ENCODE peak calls at places on chromosomes 13 and 19, in four cellular contexts. I is heart left ventricle, W is fibroblast of lung, O is colonic mucosa. C is an unnamed sample. For H3K36me3, the result is how much of the 10 kb centered on the place peaks cover.

GRCh38 chr19:13764821-13765394 is 586 bp downstream of the MRI1 start:
- DNase-seq in I (no peak), O (no peak), W (no peak), C (no peak)

GRCh38 chr13:76331948-76332712 is 554.1 kb downstream of the KCTD12 start:
- DNase-seq in I (no peak), W (peak), O (no peak), C (peak)

GRCh38 chr19:49106648-49107135 is 7.5 kb upstream of the LIN7B start:
- DNase-seq in W (peak), I (no peak), O (peak), C (peak)

GRCh38 chr13:37360556-37360955 is 238.0 kb downstream of the POSTN start:
- DNase-seq in W (peak), I (no peak), O (no peak), C (no peak)

GRCh38 chr13:96181886-96182285 is 92.0 kb downstream of the HS6ST3 start:
- DNase-seq in I (no peak), O (no peak), W (no peak), C (no peak)

GRCh38 chr19:20664917-20665781 is 3.8 kb upstream of the ZNF626 start:
- DNase-seq in I (peak), O (peak), W (peak), C (no peak)

GRCh38 chr19:7862413-7862951 is 11.7 kb downstream of the PRR36 start:
- DNase-seq in I (peak), O (peak), W (peak), C (peak)

GRCh38 chr13:109381546-109382180 is 404.7 kb downstream of the IRS2 start:
- DNase-seq in O (no peak), W (peak), I (no peak), C (peak)

GRCh38 chr19:53182202-53182601 is 11.0 kb downstream of the ZNF665 start:
- DNase-seq in O (no peak), W (peak), I (no peak), C (peak)

GRCh38 chr19:294819-295686 is 3.9 kb upstream of the PLPP2 start:
- DNase-seq in O (peak), W (no peak), I (no peak), C (peak)

GRCh38 chr19:14443632-14444216 is 10.6 kb downstream of the PKN1 start:
- DNase-seq in O (no peak), I (no peak), W (no peak), C (no peak)

GRCh38 chr13:79543883-79544282 is 62.9 kb downstream of the NDFIP2 start:
- DNase-seq in I (no peak), O (no peak), W (no peak), C (no peak)

GRCh38 chr13:49307365-49307764 is 59.6 kb downstream of the CDADC1 start:
- DNase-seq in O (no peak), W (no peak), I (peak), C (no peak)

GRCh38 chr13:38661276-38661675 is 25.6 kb upstream of the FREM2 start:
- DNase-seq in O (no peak), W (peak), I (no peak), C (no peak)

GRCh38 chr19:5172859-5173577 is 167.6 kb downstream of the PTPRS start:
- DNase-seq in I (peak), W (peak), O (no peak), C (peak)

GRCh38 chr13:74270018-74270417 is 135.8 kb upstream of the KLF12 start:
- DNase-seq in W (no peak), O (no peak), I (no peak), C (no peak)

GRCh38 chr19:45641274-45642105 is 2.3 kb upstream of the EML2 start:
- DNase-seq in W (peak), O (peak), I (peak), C (peak)

GRCh38 chr19:38298841-38299680 is 5.0 kb upstream of the C19orf33 start:
- DNase-seq in O (no peak), I (no peak), W (peak), C (no peak)

GRCh38 chr13:95858286-95859075 is 181.5 kb downstream of the DNAJC3 start:
- DNase-seq in I (no peak), W (peak), O (no peak), C (peak)

GRCh38 chr19:32814046-32814445 is 55.5 kb downstream of the SLC7A9 start:
- DNase-seq in W (no peak), I (no peak), O (no peak), C (no peak)

GRCh38 chr19:37572203-37572602 is 22.4 kb downstream of the ZNF571 start:
- DNase-seq in O (no peak), I (no peak), W (peak), C (peak)

GRCh38 chr19:35153701-35154534 is 617 bp upstream of the FXYD5 start:
- DNase-seq in O (peak), I (peak), W (peak), C (no peak)
- TF ChIP-seq CTCF in O (peak), I (peak), W (peak), C (peak)

GRCh38 chr19:47490847-47491246 is 6.8 kb upstream of the KPTN start:
- DNase-seq in W (no peak), O (no peak), I (no peak), C (no peak)
- H3K36me3 ChIP-seq in W (under half), O (under half), I (half or more), C (under half)

DNA sequence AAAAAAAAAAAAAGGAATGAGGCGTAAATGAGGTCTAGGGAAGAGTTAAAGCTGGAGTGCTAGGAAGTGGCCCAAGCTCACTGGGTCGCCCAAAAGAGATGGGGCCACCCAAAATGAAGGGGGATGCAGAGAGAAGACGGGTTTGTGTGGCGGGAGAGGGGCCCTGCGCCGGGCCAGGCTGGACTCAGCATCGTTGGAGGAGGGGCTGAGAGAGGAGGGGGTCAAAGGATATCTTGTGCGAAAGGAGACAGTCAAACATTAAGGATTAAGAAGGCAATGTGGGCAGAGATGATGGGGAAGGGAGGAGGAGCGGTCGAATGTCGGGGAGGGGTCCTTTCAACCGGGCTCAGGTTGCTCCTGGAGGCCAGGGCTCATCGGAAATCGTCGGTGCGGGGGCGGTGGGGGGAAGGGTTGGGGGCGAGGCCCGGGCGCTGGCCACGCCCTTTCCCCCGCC is 825 bp upstream of the CARM1 start:
- DNase-seq in O (no peak), W (no peak), I (no peak), C (no peak)
- H3K27ac ChIP-seq in O (peak), W (peak), I (peak), C (peak)

DNA sequence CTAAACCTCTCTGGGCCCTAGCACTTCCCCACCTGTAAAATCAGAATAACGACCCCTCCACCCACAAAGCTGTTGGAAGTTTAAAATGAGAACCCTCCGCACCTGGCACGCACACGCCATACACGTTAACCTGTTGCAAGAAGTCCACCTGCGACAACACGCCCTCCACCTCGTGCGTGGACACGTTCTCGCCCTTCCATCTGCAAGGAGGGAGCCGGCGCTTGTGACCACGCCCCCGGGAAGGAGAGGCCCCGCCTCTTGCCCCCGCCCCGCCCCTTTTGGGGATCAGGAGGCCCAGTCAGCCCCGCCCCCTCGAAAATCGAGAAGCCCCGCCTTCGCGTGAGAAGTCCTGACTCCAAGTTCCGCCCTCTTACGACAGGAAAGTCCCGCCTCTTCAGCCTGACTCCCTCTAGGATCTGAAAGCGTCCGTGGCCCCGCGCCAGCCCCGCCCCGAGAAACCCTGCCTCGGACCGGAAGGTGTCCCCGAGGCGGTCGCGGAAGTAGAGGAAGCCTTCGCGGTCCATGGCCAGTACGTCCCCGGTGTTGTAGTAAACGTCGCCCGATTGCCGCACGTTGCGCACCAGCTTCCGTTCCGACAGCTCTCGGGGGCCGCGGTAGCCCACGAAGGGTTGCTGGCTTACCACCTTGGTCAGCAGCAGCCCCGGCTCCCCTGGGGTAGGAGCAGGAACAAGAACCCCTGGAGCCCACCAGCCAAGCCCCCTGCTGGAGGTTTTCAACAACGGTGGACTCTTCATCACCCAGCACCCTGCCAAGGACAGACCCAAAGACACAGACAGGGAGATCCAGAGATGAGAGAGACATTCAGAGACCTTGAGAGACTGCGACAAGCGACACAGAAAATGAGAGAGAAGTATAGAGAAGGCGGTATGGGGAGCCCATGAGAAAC is 12.5 kb downstream of the SLC27A5 start:
- DNase-seq in O (peak), I (peak), W (peak), C (peak)
- TF ChIP-seq CTCF in O (no peak), I (no peak), W (peak), C (peak)

DNA sequence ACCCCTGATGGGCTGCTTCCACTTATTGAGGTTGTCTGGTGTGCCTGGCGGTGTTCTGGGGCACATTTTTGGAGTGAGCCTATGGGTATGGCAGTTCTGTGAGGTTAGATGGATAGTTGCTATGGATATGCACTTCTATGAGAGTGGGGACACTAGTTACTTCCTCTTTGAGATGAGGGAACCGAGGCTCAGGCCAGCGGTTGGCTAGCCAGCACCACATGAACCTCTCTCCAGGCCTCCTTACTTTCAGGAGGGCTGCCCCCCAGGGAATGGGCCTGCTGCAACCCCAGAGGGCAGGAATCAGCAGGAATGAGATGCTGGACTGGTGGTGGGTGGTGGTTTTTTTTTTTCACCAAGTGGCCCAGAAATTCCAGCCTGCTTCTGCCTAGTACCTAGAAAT is 13.5 kb upstream of the PRR19 start:
- DNase-seq in I (no peak), O (no peak), W (no peak), C (no peak)
- H3K36me3 ChIP-seq in I (half or more), O (under half), W (half or more), C (half or more)

GRCh38 chr13:36297600-36298338 is at the start of gene CCDC169:
- DNase-seq in W (peak), O (peak), I (peak), C (peak)
- H3K27ac ChIP-seq in W (peak), O (no peak), I (peak), C (peak)

GRCh38 chr13:19661126-19661525 is 27.7 kb downstream of the MPHOSPH8 start:
- DNase-seq in W (no peak), O (no peak), I (no peak), C (no peak)

GRCh38 chr13:19661561-19661960 is 28.1 kb downstream of the MPHOSPH8 start:
- DNase-seq in O (no peak), I (no peak), W (no peak), C (no peak)

GRCh38 chr13:19664481-19665230 is 31.2 kb downstream of the MPHOSPH8 start:
- DNase-seq in I (no peak), O (no peak), W (no peak), C (no peak)

GRCh38 chr13:19665427-19665859 is 32.0 kb downstream of the MPHOSPH8 start:
- DNase-seq in W (no peak), I (peak), O (no peak), C (no peak)

GRCh38 chr13:19663416-19663979 is 30.0 kb downstream of the MPHOSPH8 start:
- DNase-seq in I (no peak), W (no peak), O (no peak), C (no peak)
- TF ChIP-seq CTCF in I (no peak), W (no peak), O (no peak), C (no peak)